ENCODE peak calls at places on chromosome 18, in nine cellular contexts. N is epithelial cell of esophagus, X is NCI-H1417 treated with DMSO at 0.1 percent for 48 hours, C is MG63, J is ELR, B is astrocyte of the hippocampus, S is NCI-H748 treated with DMSO at 0.1 percent for 48 hours, D is HT1080, F is fibroblast of the aortic adventitia. M is an unnamed sample.

GRCh38 chr18:13217466-13217961 is 1.0 kb upstream of the LDLRAD4 start:
- DNase-seq in N (peak), X (no peak), C (peak), J (peak), B (peak), S (peak), D (no peak), F (no peak), M (no peak)

GRCh38 chr18:7830468-7830867 is 263.4 kb downstream of the PTPRM start:
- DNase-seq in N (peak), X (no peak), C (no peak), J (peak), B (no peak), S (no peak), D (no peak), F (no peak), M (no peak)

GRCh38 chr18:3248670-3249359 is 1.2 kb downstream of the MYL12A start:
- DNase-seq in N (peak), X (no peak), C (no peak), J (peak), B (peak), S (no peak), D (peak), F (peak), M (no peak)

GRCh38 chr18:35239314-35239713 is 1.5 kb upstream of the ZNF397 start:
- DNase-seq in N (no peak), X (no peak), C (no peak), J (no peak), B (no peak), S (no peak), D (no peak), F (no peak), M (no peak)

GRCh38 chr18:52435301-52435700 is 95.3 kb downstream of the DCC start:
- DNase-seq in N (no peak), X (no peak), C (no peak), J (no peak), B (no peak), S (no peak), D (no peak), F (no peak), M (no peak)

GRCh38 chr18:56238576-56238975 is 399.8 kb downstream of the TXNL1 start:
- DNase-seq in N (peak), X (no peak), C (no peak), J (peak), B (no peak), S (no peak), D (no peak), F (no peak), M (no peak)

GRCh38 chr18:43965691-43966090 is 688.4 kb upstream of the SYT4 start:
- DNase-seq in N (no peak), X (no peak), C (no peak), J (no peak), B (no peak), S (no peak), D (peak), F (peak), M (no peak)

GRCh38 chr18:46719388-46719787 is 37.5 kb downstream of the ST8SIA5 start:
- DNase-seq in N (no peak), X (no peak), C (peak), J (no peak), B (no peak), S (no peak), D (no peak), F (peak), M (no peak)

GRCh38 chr18:10661333-10661732 is 135.5 kb downstream of the NAPG start:
- DNase-seq in N (peak), X (no peak), C (no peak), J (peak), B (peak), S (no peak), D (peak), F (peak), M (no peak)

GRCh38 chr18:21998531-21998930 is 170.9 kb upstream of the GATA6 start:
- DNase-seq in N (no peak), X (no peak), C (no peak), J (no peak), B (no peak), S (no peak), D (no peak), F (no peak), M (no peak)

GRCh38 chr18:34835466-34835865 is 125.4 kb downstream of the DTNA start:
- DNase-seq in N (no peak), X (no peak), C (no peak), J (no peak), B (no peak), S (no peak), D (no peak), F (no peak), M (no peak)

GRCh38 chr18:67359868-67360838 is 156.4 kb downstream of the DSEL start:
- DNase-seq in N (peak), X (no peak), C (peak), J (peak), B (peak), S (no peak), D (peak), F (peak), M (no peak)

GRCh38 chr18:51196116-51196810 is 1.2 kb downstream of the MEX3C start:
- DNase-seq in N (peak), X (no peak), C (peak), J (peak), B (peak), S (no peak), D (no peak), F (peak), M (peak)

GRCh38 chr18:37668971-37669747 is 103.6 kb upstream of the CELF4 start:
- DNase-seq in N (no peak), X (peak), C (no peak), J (no peak), B (peak), S (peak), D (peak), F (no peak), M (no peak)

GRCh38 chr18:8802031-8802679 is 96.8 kb downstream of the MTCL1 start:
- DNase-seq in N (no peak), X (no peak), C (no peak), J (no peak), B (peak), S (no peak), D (no peak), F (peak), M (no peak)

GRCh38 chr18:62505669-62506494 is 16.9 kb upstream of the ZCCHC2 start:
- DNase-seq in N (no peak), X (no peak), C (no peak), J (peak), B (no peak), S (no peak), D (peak), F (peak), M (no peak)

GRCh38 chr18:49766646-49767045 is 46.7 kb downstream of the ACAA2 start:
- DNase-seq in N (no peak), X (no peak), C (no peak), J (no peak), B (no peak), S (no peak), D (no peak), F (no peak), M (no peak)

GRCh38 chr18:36187138-36187825 is at the start of gene MOCOS:
- DNase-seq in N (peak), X (no peak), C (peak), J (peak), B (peak), S (peak), D (peak), F (peak), M (no peak)

GRCh38 chr18:56107821-56108485 is 520.0 kb upstream of the TCF4 start:
- DNase-seq in N (no peak), X (no peak), C (no peak), J (no peak), B (no peak), S (no peak), D (no peak), F (no peak), M (no peak)

GRCh38 chr18:77129150-77129551 is 3.4 kb downstream of the MBP start:
- DNase-seq in N (peak), X (no peak), C (peak), J (peak), B (peak), S (no peak), D (no peak), F (peak), M (no peak)

GRCh38 chr18:38464024-38464423 is 898.4 kb upstream of the CELF4 start:
- DNase-seq in N (no peak), X (no peak), C (no peak), J (no peak), B (no peak), S (no peak), D (no peak), F (no peak), M (no peak)

GRCh38 chr18:49856531-49856930 is 43.2 kb upstream of the ACAA2 start:
- DNase-seq in N (no peak), X (no peak), C (no peak), J (no peak), B (no peak), S (no peak), D (no peak), F (no peak), M (no peak)

GRCh38 chr18:25921677-25922421 is 168.6 kb downstream of the SS18 start:
- DNase-seq in N (peak), X (no peak), C (no peak), J (peak), B (peak), S (peak), D (peak), F (peak), M (no peak)

GRCh38 chr18:77369644-77370043 is 120.0 kb downstream of the GALR1 start:
- DNase-seq in N (no peak), X (no peak), C (no peak), J (no peak), B (no peak), S (no peak), D (no peak), F (no peak), M (no peak)

M was measured in esophagus squamous epithelium.